ENCODE peak calls at places on chromosomes 11 and 22, in six cellular contexts. Q is suprapubic skin; A is colonic mucosa; C is IMR-90; O is CD8-positive, alpha-beta T cell; V is testis. T is an unnamed sample.
A peak's percentile ranks its signal among the peaks of the same experiment; 100 is the strongest.

GRCh38 chr11:15258433-15259350 is 144.0 kb downstream of the INSC start:
- DNase-seq in O (no peak), A (peak; percentile 22), V (peak; percentile 26), C (peak; percentile 34), Q (no peak), T (no peak)

GRCh38 chr22:44968736-44969135 is 41.1 kb downstream of the PHF21B start:
- DNase-seq in Q (no peak), A (no peak), V (no peak), C (no peak), O (no peak), T (no peak)

GRCh38 chr11:12284321-12285050 is 92.9 kb upstream of the PARVA start:
- DNase-seq in A (peak; percentile 12), C (peak; percentile 70), V (peak; percentile 15), O (no peak), Q (peak; percentile 54), T (no peak)

GRCh38 chr11:98601181-98601773 is 419.5 kb upstream of the CNTN5 start:
- DNase-seq in Q (no peak), O (no peak), A (no peak), C (no peak), V (no peak), T (no peak)

GRCh38 chr11:26228778-26229177 is 103.2 kb upstream of the ANO3 start:
- DNase-seq in V (no peak), C (peak; percentile 59), Q (no peak), O (no peak), A (no peak), T (no peak)

GRCh38 chr22:45582236-45582954 is 79.7 kb downstream of the FBLN1 start:
- DNase-seq in O (no peak), V (no peak), A (no peak), C (no peak), Q (no peak), T (no peak)

GRCh38 chr11:13026722-13027121 is 17.6 kb downstream of the RASSF10 start:
- DNase-seq in A (no peak), V (no peak), O (no peak), C (no peak), Q (no peak), T (no peak)

GRCh38 chr11:2944953-2945756 is 15.9 kb upstream of the PHLDA2 start:
- DNase-seq in A (peak; percentile 87), Q (peak; percentile 94), O (peak; percentile 56), C (peak; percentile 90), V (peak; percentile 94), T (peak; percentile 84)

GRCh38 chr22:41401781-41402648 is 20.3 kb downstream of the TEF start:
- DNase-seq in A (peak; percentile 83), Q (no peak), C (peak; percentile 79), O (no peak), V (peak; percentile 91), T (peak; percentile 92)

GRCh38 chr11:67276821-67277230 is 10.6 kb downstream of the GRK2 start:
- DNase-seq in O (peak; percentile 51), Q (no peak), V (no peak), C (peak; percentile 45), A (peak; percentile 67), T (peak; percentile 60)
- TF ChIP-seq CTCF in O (no peak), Q (peak; percentile 15), V (no peak), C (peak; percentile 43), A (peak; percentile 30), T (no peak)

GRCh38 chr11:44613081-44613628 is 47.7 kb downstream of the CD82 start:
- DNase-seq in O (no peak), C (no peak), A (no peak), V (no peak), Q (no peak), T (no peak)

GRCh38 chr11:44611088-44611487 is 45.6 kb downstream of the CD82 start:
- DNase-seq in O (no peak), C (no peak), Q (no peak), V (no peak), A (no peak), T (no peak)

GRCh38 chr11:44610556-44610955 is 45.1 kb downstream of the CD82 start:
- DNase-seq in V (no peak), A (no peak), C (no peak), O (no peak), Q (no peak), T (no peak)

GRCh38 chr11:44609783-44610155 is 44.3 kb downstream of the CD82 start:
- DNase-seq in C (no peak), O (no peak), V (no peak), A (no peak), Q (no peak), T (no peak)

GRCh38 chr11:44611687-44612437 is 46.4 kb downstream of the CD82 start:
- DNase-seq in V (no peak), A (no peak), O (peak; percentile 85), Q (no peak), C (no peak), T (no peak)
- H3K4me1 ChIP-seq in V (no peaks in the 10 kb centered on the region), A (no peaks in the 10 kb centered on the region), O (peaks cover 67% of the 10 kb centered on the region), Q (peaks cover 33% of the 10 kb centered on the region), C (peaks cover 22% of the 10 kb centered on the region), T (no peaks in the 10 kb centered on the region)

DNA sequence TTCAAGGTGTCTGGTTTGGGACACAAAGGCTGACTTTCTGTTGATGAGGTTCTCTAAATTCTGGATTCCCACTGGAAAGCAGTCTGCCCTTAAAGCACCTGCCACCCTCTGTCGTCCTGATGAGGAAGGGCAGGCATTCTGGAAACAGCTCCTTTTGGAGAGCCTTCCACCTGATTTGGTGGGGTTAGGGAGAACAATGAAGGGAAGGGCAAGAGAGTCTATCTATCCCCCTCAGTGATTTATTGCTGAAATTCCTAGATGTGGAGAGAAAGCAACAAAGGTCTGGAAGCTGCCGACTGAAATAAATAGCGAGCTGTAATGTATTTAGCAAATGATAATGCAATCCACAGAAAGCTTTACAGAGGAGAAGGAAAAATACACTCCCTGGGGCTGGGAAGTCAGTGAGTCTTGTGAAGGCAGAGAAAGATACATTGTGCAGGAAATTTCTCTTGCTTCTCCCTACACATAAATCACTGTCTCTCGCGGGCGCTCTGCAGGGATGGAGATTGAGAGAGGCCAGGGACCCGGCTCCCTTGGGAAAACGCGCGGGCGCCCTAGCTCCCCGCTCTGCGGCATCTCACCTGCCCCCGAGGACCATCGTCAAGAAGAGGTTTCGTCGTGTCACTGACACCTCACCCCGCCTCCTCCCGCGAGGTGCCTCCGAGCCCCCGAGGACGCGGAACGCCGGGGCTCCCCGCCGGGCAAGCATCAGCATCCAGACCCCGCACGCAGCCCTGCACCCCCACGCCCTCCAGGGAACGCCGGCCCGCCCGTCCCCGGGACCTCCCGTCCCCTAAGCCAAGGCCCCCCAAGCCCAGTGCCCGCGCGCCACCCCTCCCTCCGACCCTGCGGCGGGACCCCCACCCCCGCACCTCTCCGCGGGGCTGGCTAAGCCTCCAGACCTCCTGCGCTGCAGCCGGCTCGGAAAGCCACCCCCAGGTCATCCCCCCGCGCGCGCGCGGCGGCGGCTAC is 673 bp downstream of the CDON start:
- DNase-seq in V (peak; percentile 41), A (peak; percentile 35), Q (no peak), O (peak; percentile 33), C (peak; percentile 5), T (peak; percentile 26)
- TF ChIP-seq CTCF in V (peak; percentile 23), A (peak; percentile 28), Q (peak; percentile 60), O (no peak), C (peak; percentile 13), T (peak; percentile 32)

GRCh38 chr11:4092031-4092430 is 2.6 kb upstream of the RRM1 start:
- DNase-seq in Q (no peak), V (no peak), C (no peak), O (peak; percentile 34), A (no peak), T (no peak)
- H3K4me1 ChIP-seq in Q (peaks cover 28% of the 10 kb centered on the region), V (peaks cover 13% of the 10 kb centered on the region), C (peaks cover 6% of the 10 kb centered on the region), O (peaks cover 54% of the 10 kb centered on the region), A (no peaks in the 10 kb centered on the region), T (no peaks in the 10 kb centered on the region)

GRCh38 chr22:17998913-17999312 is 25.4 kb downstream of the MICAL3 start:
- DNase-seq in V (no peak), C (no peak), A (no peak), Q (no peak), O (no peak), T (peak; percentile 84)

GRCh38 chr22:18000441-18001039 is 23.8 kb downstream of the MICAL3 start:
- DNase-seq in C (no peak), A (peak; percentile 39), O (peak; percentile 35), Q (no peak), V (peak; percentile 36), T (peak; percentile 79)

GRCh38 chr22:17999851-18000250 is 24.5 kb downstream of the MICAL3 start:
- DNase-seq in O (no peak), C (no peak), Q (no peak), V (no peak), A (no peak), T (no peak)

GRCh38 chr22:17997456-17997855 is 26.9 kb downstream of the MICAL3 start:
- DNase-seq in O (no peak), Q (no peak), C (no peak), A (no peak), V (no peak), T (no peak)

GRCh38 chr22:18001040-18001893 is 23.1 kb downstream of the MICAL3 start:
- DNase-seq in Q (peak; percentile 91), V (peak; percentile 94), A (peak; percentile 92), C (peak; percentile 99), O (peak; percentile 47), T (peak; percentile 91)
- TF ChIP-seq CTCF in Q (peak; percentile 72), V (peak; percentile 60), A (no peak), C (peak; percentile 73), O (peak; percentile 31), T (peak; percentile 25)

GRCh38 chr11:68342459-68343158 is 30.2 kb downstream of the LRP5 start:
- DNase-seq in C (no peak), O (no peak), V (no peak), A (no peak), Q (no peak), T (no peak)
- H3K4me1 ChIP-seq in C (peaks cover 21% of the 10 kb centered on the region), O (peaks cover 9% of the 10 kb centered on the region), V (no peaks in the 10 kb centered on the region), A (peaks cover 7% of the 10 kb centered on the region), Q (peaks cover 82% of the 10 kb centered on the region), T (peaks cover 11% of the 10 kb centered on the region)

DNA sequence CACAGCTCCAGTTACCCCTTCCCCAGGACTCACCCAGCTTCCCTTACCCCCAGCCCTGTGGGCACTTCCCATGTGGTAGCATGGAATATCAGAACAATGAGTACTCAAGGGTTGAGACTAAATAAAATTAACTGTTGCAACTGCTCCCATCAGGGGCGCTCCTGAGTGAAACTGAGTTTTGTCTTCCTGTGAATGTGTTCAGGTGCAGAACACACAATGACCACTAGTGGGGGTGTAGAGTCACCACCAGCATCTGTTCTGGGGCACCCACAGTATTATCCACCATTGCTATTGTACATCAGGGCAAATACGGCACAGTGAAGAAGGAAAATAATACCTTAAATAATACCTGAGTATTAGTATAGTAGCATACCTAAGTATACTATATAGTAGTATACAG is 689.7 kb downstream of the TBC1D22A start:
- DNase-seq in C (no peak), Q (no peak), V (no peak), A (no peak), O (no peak), T (no peak)
- TF ChIP-seq CTCF in C (no peak), Q (peak; percentile 33), V (peak; percentile 25), A (no peak), O (no peak), T (no peak)

DNA sequence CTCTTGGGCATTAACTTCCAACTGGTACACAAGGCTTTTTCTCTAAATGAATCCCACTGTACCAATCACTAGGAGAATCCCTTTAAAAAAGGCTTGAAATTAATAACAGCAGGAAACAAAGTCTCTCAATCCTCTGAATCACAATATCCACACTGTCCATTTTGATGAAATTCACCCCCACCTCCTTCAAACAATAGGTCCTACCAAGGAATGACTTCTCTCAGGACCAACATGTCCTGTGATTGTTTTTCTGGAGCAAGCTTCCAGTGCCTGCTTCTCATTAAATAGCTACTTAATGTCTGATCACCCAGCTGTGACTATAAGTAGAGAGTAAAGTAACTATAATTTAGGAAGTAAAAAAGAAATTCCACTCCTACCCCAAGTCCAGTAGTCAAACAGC is 13.1 kb downstream of the NUMA1 start:
- DNase-seq in O (no peak), Q (no peak), V (no peak), A (no peak), C (no peak), T (no peak)
- H3K4me1 ChIP-seq in O (no peaks in the 10 kb centered on the region), Q (peaks cover 58% of the 10 kb centered on the region), V (peaks cover 18% of the 10 kb centered on the region), A (peaks cover 6% of the 10 kb centered on the region), C (peaks cover 28% of the 10 kb centered on the region), T (peaks cover 3% of the 10 kb centered on the region)

T was measured in pancreas.